ENCODE peak calls at places on chromosomes 13 and 19, in nine cellular contexts. One of them, this sample, is unnamed.

GRCh38 chr13:27920677-27921420 is 1.0 kb downstream of the PDX1 start:
- DNase-seq in stimulated activated CD4-positive, alpha-beta T cell treated with anti-CD3 and anti-CD28 coated beads, Interleukin-15, amount 100 ng/mL, for 1 hour: no peak
- DNase-seq in fibroblast of villous mesenchyme: peak
- DNase-seq in activated T-cell treated with anti-CD3 and anti-CD28 coated beads for 1 hour: no peak
- DNase-seq in activated T-helper 1 cell treated with anti-CD3 and anti-CD28 coated beads, Interleukin-12 subunit alpha, Interleukin-12 subunit beta, Interleukin-2, Interleukin-4 antibody, amounts not matched to agents 30 ng/mL and 10 ng/mL and 1 ng/mL, durations not matched to agents 14 hours and 24 hours and 36 hours: no peak
- DNase-seq in non-pigmented ciliary epithelial cell: no peak
- DNase-seq in dorsolateral prefrontal cortex: no peak
- DNase-seq in M059J: no peak
- DNase-seq in stimulated activated CD8-positive, alpha-beta memory T cell treated with anti-CD3 and anti-CD28 coated beads, Interleukin-4, amount 100 ng/mL, for 24 hours: no peak
- DNase-seq in this sample: peak

GRCh38 chr13:101425623-101426022 is 9.3 kb upstream of the NALCN start:
- DNase-seq in activated T-cell treated with anti-CD3 and anti-CD28 coated beads for 1 hour: no peak
- DNase-seq in dorsolateral prefrontal cortex: no peak
- DNase-seq in non-pigmented ciliary epithelial cell: no peak
- DNase-seq in stimulated activated CD8-positive, alpha-beta memory T cell treated with anti-CD3 and anti-CD28 coated beads, Interleukin-4, amount 100 ng/mL, for 24 hours: no peak
- DNase-seq in activated T-helper 1 cell treated with anti-CD3 and anti-CD28 coated beads, Interleukin-12 subunit alpha, Interleukin-12 subunit beta, Interleukin-2, Interleukin-4 antibody, amounts not matched to agents 30 ng/mL and 10 ng/mL and 1 ng/mL, durations not matched to agents 14 hours and 24 hours and 36 hours: no peak
- DNase-seq in stimulated activated CD4-positive, alpha-beta T cell treated with anti-CD3 and anti-CD28 coated beads, Interleukin-15, amount 100 ng/mL, for 1 hour: no peak
- DNase-seq in fibroblast of villous mesenchyme: no peak
- DNase-seq in M059J: no peak
- DNase-seq in this sample: no peak

GRCh38 chr13:63367522-63368198 is 1952.0 kb upstream of the PCDH20 start:
- DNase-seq in stimulated activated CD8-positive, alpha-beta memory T cell treated with anti-CD3 and anti-CD28 coated beads, Interleukin-4, amount 100 ng/mL, for 24 hours: no peak
- DNase-seq in non-pigmented ciliary epithelial cell: no peak
- DNase-seq in dorsolateral prefrontal cortex: no peak
- DNase-seq in stimulated activated CD4-positive, alpha-beta T cell treated with anti-CD3 and anti-CD28 coated beads, Interleukin-15, amount 100 ng/mL, for 1 hour: no peak
- DNase-seq in fibroblast of villous mesenchyme: no peak
- DNase-seq in activated T-cell treated with anti-CD3 and anti-CD28 coated beads for 1 hour: no peak
- DNase-seq in activated T-helper 1 cell treated with anti-CD3 and anti-CD28 coated beads, Interleukin-12 subunit alpha, Interleukin-12 subunit beta, Interleukin-2, Interleukin-4 antibody, amounts not matched to agents 30 ng/mL and 10 ng/mL and 1 ng/mL, durations not matched to agents 14 hours and 24 hours and 36 hours: no peak
- DNase-seq in M059J: no peak
- DNase-seq in this sample: no peak

GRCh38 chr19:32122258-32122657 is 223.2 kb upstream of the ZNF507 start:
- DNase-seq in M059J: no peak
- DNase-seq in activated T-cell treated with anti-CD3 and anti-CD28 coated beads for 1 hour: no peak
- DNase-seq in stimulated activated CD4-positive, alpha-beta T cell treated with anti-CD3 and anti-CD28 coated beads, Interleukin-15, amount 100 ng/mL, for 1 hour: no peak
- DNase-seq in non-pigmented ciliary epithelial cell: no peak
- DNase-seq in dorsolateral prefrontal cortex: no peak
- DNase-seq in stimulated activated CD8-positive, alpha-beta memory T cell treated with anti-CD3 and anti-CD28 coated beads, Interleukin-4, amount 100 ng/mL, for 24 hours: no peak
- DNase-seq in activated T-helper 1 cell treated with anti-CD3 and anti-CD28 coated beads, Interleukin-12 subunit alpha, Interleukin-12 subunit beta, Interleukin-2, Interleukin-4 antibody, amounts not matched to agents 30 ng/mL and 10 ng/mL and 1 ng/mL, durations not matched to agents 14 hours and 24 hours and 36 hours: no peak
- DNase-seq in fibroblast of villous mesenchyme: no peak
- DNase-seq in this sample: no peak

GRCh38 chr19:6126335-6126974 is 9.0 kb upstream of the ACSBG2 start:
- DNase-seq in dorsolateral prefrontal cortex: no peak
- DNase-seq in activated T-helper 1 cell treated with anti-CD3 and anti-CD28 coated beads, Interleukin-12 subunit alpha, Interleukin-12 subunit beta, Interleukin-2, Interleukin-4 antibody, amounts not matched to agents 30 ng/mL and 10 ng/mL and 1 ng/mL, durations not matched to agents 14 hours and 24 hours and 36 hours: no peak
- DNase-seq in non-pigmented ciliary epithelial cell: no peak
- DNase-seq in activated T-cell treated with anti-CD3 and anti-CD28 coated beads for 1 hour: no peak
- DNase-seq in fibroblast of villous mesenchyme: peak
- DNase-seq in stimulated activated CD8-positive, alpha-beta memory T cell treated with anti-CD3 and anti-CD28 coated beads, Interleukin-4, amount 100 ng/mL, for 24 hours: no peak
- DNase-seq in stimulated activated CD4-positive, alpha-beta T cell treated with anti-CD3 and anti-CD28 coated beads, Interleukin-15, amount 100 ng/mL, for 1 hour: no peak
- DNase-seq in M059J: peak
- DNase-seq in this sample: peak

GRCh38 chr19:29528946-29529645 is 3.3 kb downstream of the VSTM2B start:
- DNase-seq in activated T-cell treated with anti-CD3 and anti-CD28 coated beads for 1 hour: no peak
- DNase-seq in non-pigmented ciliary epithelial cell: no peak
- DNase-seq in stimulated activated CD8-positive, alpha-beta memory T cell treated with anti-CD3 and anti-CD28 coated beads, Interleukin-4, amount 100 ng/mL, for 24 hours: no peak
- DNase-seq in fibroblast of villous mesenchyme: no peak
- DNase-seq in dorsolateral prefrontal cortex: peak
- DNase-seq in stimulated activated CD4-positive, alpha-beta T cell treated with anti-CD3 and anti-CD28 coated beads, Interleukin-15, amount 100 ng/mL, for 1 hour: no peak
- DNase-seq in activated T-helper 1 cell treated with anti-CD3 and anti-CD28 coated beads, Interleukin-12 subunit alpha, Interleukin-12 subunit beta, Interleukin-2, Interleukin-4 antibody, amounts not matched to agents 30 ng/mL and 10 ng/mL and 1 ng/mL, durations not matched to agents 14 hours and 24 hours and 36 hours: no peak
- DNase-seq in M059J: no peak
- DNase-seq in this sample: no peak

GRCh38 chr19:34690372-34690771 is 12.9 kb downstream of the ZNF302 start:
- DNase-seq in fibroblast of villous mesenchyme: no peak
- DNase-seq in activated T-cell treated with anti-CD3 and anti-CD28 coated beads for 1 hour: no peak
- DNase-seq in dorsolateral prefrontal cortex: no peak
- DNase-seq in stimulated activated CD8-positive, alpha-beta memory T cell treated with anti-CD3 and anti-CD28 coated beads, Interleukin-4, amount 100 ng/mL, for 24 hours: no peak
- DNase-seq in non-pigmented ciliary epithelial cell: no peak
- DNase-seq in M059J: no peak
- DNase-seq in activated T-helper 1 cell treated with anti-CD3 and anti-CD28 coated beads, Interleukin-12 subunit alpha, Interleukin-12 subunit beta, Interleukin-2, Interleukin-4 antibody, amounts not matched to agents 30 ng/mL and 10 ng/mL and 1 ng/mL, durations not matched to agents 14 hours and 24 hours and 36 hours: no peak
- DNase-seq in stimulated activated CD4-positive, alpha-beta T cell treated with anti-CD3 and anti-CD28 coated beads, Interleukin-15, amount 100 ng/mL, for 1 hour: no peak
- DNase-seq in this sample: no peak

GRCh38 chr19:4523306-4524110 is 5.2 kb upstream of the PLIN4 start:
- DNase-seq in stimulated activated CD4-positive, alpha-beta T cell treated with anti-CD3 and anti-CD28 coated beads, Interleukin-15, amount 100 ng/mL, for 1 hour: peak
- DNase-seq in dorsolateral prefrontal cortex: no peak
- DNase-seq in activated T-helper 1 cell treated with anti-CD3 and anti-CD28 coated beads, Interleukin-12 subunit alpha, Interleukin-12 subunit beta, Interleukin-2, Interleukin-4 antibody, amounts not matched to agents 30 ng/mL and 10 ng/mL and 1 ng/mL, durations not matched to agents 14 hours and 24 hours and 36 hours: peak
- DNase-seq in M059J: peak
- DNase-seq in fibroblast of villous mesenchyme: peak
- DNase-seq in activated T-cell treated with anti-CD3 and anti-CD28 coated beads for 1 hour: peak
- DNase-seq in stimulated activated CD8-positive, alpha-beta memory T cell treated with anti-CD3 and anti-CD28 coated beads, Interleukin-4, amount 100 ng/mL, for 24 hours: no peak
- DNase-seq in non-pigmented ciliary epithelial cell: no peak
- DNase-seq in this sample: peak

GRCh38 chr13:23321534-23322241 is 111.8 kb downstream of the SACS start:
- DNase-seq in dorsolateral prefrontal cortex: no peak
- DNase-seq in stimulated activated CD4-positive, alpha-beta T cell treated with anti-CD3 and anti-CD28 coated beads, Interleukin-15, amount 100 ng/mL, for 1 hour: no peak
- DNase-seq in non-pigmented ciliary epithelial cell: peak
- DNase-seq in activated T-cell treated with anti-CD3 and anti-CD28 coated beads for 1 hour: no peak
- DNase-seq in M059J: peak
- DNase-seq in fibroblast of villous mesenchyme: peak
- DNase-seq in activated T-helper 1 cell treated with anti-CD3 and anti-CD28 coated beads, Interleukin-12 subunit alpha, Interleukin-12 subunit beta, Interleukin-2, Interleukin-4 antibody, amounts not matched to agents 30 ng/mL and 10 ng/mL and 1 ng/mL, durations not matched to agents 14 hours and 24 hours and 36 hours: peak
- DNase-seq in stimulated activated CD8-positive, alpha-beta memory T cell treated with anti-CD3 and anti-CD28 coated beads, Interleukin-4, amount 100 ng/mL, for 24 hours: no peak
- DNase-seq in this sample: peak

GRCh38 chr19:46372901-46373572 is 26.1 kb downstream of the PPP5C start:
- DNase-seq in non-pigmented ciliary epithelial cell: no peak
- DNase-seq in dorsolateral prefrontal cortex: peak
- DNase-seq in fibroblast of villous mesenchyme: no peak
- DNase-seq in stimulated activated CD8-positive, alpha-beta memory T cell treated with anti-CD3 and anti-CD28 coated beads, Interleukin-4, amount 100 ng/mL, for 24 hours: no peak
- DNase-seq in stimulated activated CD4-positive, alpha-beta T cell treated with anti-CD3 and anti-CD28 coated beads, Interleukin-15, amount 100 ng/mL, for 1 hour: no peak
- DNase-seq in M059J: peak
- DNase-seq in activated T-cell treated with anti-CD3 and anti-CD28 coated beads for 1 hour: no peak
- DNase-seq in activated T-helper 1 cell treated with anti-CD3 and anti-CD28 coated beads, Interleukin-12 subunit alpha, Interleukin-12 subunit beta, Interleukin-2, Interleukin-4 antibody, amounts not matched to agents 30 ng/mL and 10 ng/mL and 1 ng/mL, durations not matched to agents 14 hours and 24 hours and 36 hours: no peak
- DNase-seq in this sample: peak

GRCh38 chr13:107367258-107367657 is 799.3 kb upstream of the ARGLU1 start:
- DNase-seq in M059J: peak
- DNase-seq in stimulated activated CD8-positive, alpha-beta memory T cell treated with anti-CD3 and anti-CD28 coated beads, Interleukin-4, amount 100 ng/mL, for 24 hours: no peak
- DNase-seq in stimulated activated CD4-positive, alpha-beta T cell treated with anti-CD3 and anti-CD28 coated beads, Interleukin-15, amount 100 ng/mL, for 1 hour: no peak
- DNase-seq in dorsolateral prefrontal cortex: no peak
- DNase-seq in non-pigmented ciliary epithelial cell: no peak
- DNase-seq in activated T-helper 1 cell treated with anti-CD3 and anti-CD28 coated beads, Interleukin-12 subunit alpha, Interleukin-12 subunit beta, Interleukin-2, Interleukin-4 antibody, amounts not matched to agents 30 ng/mL and 10 ng/mL and 1 ng/mL, durations not matched to agents 14 hours and 24 hours and 36 hours: no peak
- DNase-seq in activated T-cell treated with anti-CD3 and anti-CD28 coated beads for 1 hour: no peak
- DNase-seq in fibroblast of villous mesenchyme: no peak
- DNase-seq in this sample: no peak

GRCh38 chr13:91572944-91573535 is 174.6 kb downstream of the GPC5 start:
- DNase-seq in dorsolateral prefrontal cortex: no peak
- DNase-seq in stimulated activated CD4-positive, alpha-beta T cell treated with anti-CD3 and anti-CD28 coated beads, Interleukin-15, amount 100 ng/mL, for 1 hour: no peak
- DNase-seq in activated T-helper 1 cell treated with anti-CD3 and anti-CD28 coated beads, Interleukin-12 subunit alpha, Interleukin-12 subunit beta, Interleukin-2, Interleukin-4 antibody, amounts not matched to agents 30 ng/mL and 10 ng/mL and 1 ng/mL, durations not matched to agents 14 hours and 24 hours and 36 hours: no peak
- DNase-seq in non-pigmented ciliary epithelial cell: no peak
- DNase-seq in activated T-cell treated with anti-CD3 and anti-CD28 coated beads for 1 hour: no peak
- DNase-seq in stimulated activated CD8-positive, alpha-beta memory T cell treated with anti-CD3 and anti-CD28 coated beads, Interleukin-4, amount 100 ng/mL, for 24 hours: no peak
- DNase-seq in fibroblast of villous mesenchyme: no peak
- DNase-seq in M059J: no peak
- DNase-seq in this sample: no peak

GRCh38 chr13:35891973-35892441 is 239.2 kb downstream of the DCLK1 start:
- DNase-seq in M059J: peak
- DNase-seq in activated T-helper 1 cell treated with anti-CD3 and anti-CD28 coated beads, Interleukin-12 subunit alpha, Interleukin-12 subunit beta, Interleukin-2, Interleukin-4 antibody, amounts not matched to agents 30 ng/mL and 10 ng/mL and 1 ng/mL, durations not matched to agents 14 hours and 24 hours and 36 hours: no peak
- DNase-seq in stimulated activated CD8-positive, alpha-beta memory T cell treated with anti-CD3 and anti-CD28 coated beads, Interleukin-4, amount 100 ng/mL, for 24 hours: no peak
- DNase-seq in stimulated activated CD4-positive, alpha-beta T cell treated with anti-CD3 and anti-CD28 coated beads, Interleukin-15, amount 100 ng/mL, for 1 hour: no peak
- DNase-seq in fibroblast of villous mesenchyme: no peak
- DNase-seq in dorsolateral prefrontal cortex: no peak
- DNase-seq in activated T-cell treated with anti-CD3 and anti-CD28 coated beads for 1 hour: no peak
- DNase-seq in non-pigmented ciliary epithelial cell: no peak
- DNase-seq in this sample: peak

GRCh38 chr13:75217949-75218348 is 264.0 kb downstream of the TBC1D4 start:
- DNase-seq in activated T-cell treated with anti-CD3 and anti-CD28 coated beads for 1 hour: no peak
- DNase-seq in M059J: peak
- DNase-seq in activated T-helper 1 cell treated with anti-CD3 and anti-CD28 coated beads, Interleukin-12 subunit alpha, Interleukin-12 subunit beta, Interleukin-2, Interleukin-4 antibody, amounts not matched to agents 30 ng/mL and 10 ng/mL and 1 ng/mL, durations not matched to agents 14 hours and 24 hours and 36 hours: no peak
- DNase-seq in non-pigmented ciliary epithelial cell: no peak
- DNase-seq in fibroblast of villous mesenchyme: peak
- DNase-seq in dorsolateral prefrontal cortex: no peak
- DNase-seq in stimulated activated CD4-positive, alpha-beta T cell treated with anti-CD3 and anti-CD28 coated beads, Interleukin-15, amount 100 ng/mL, for 1 hour: no peak
- DNase-seq in stimulated activated CD8-positive, alpha-beta memory T cell treated with anti-CD3 and anti-CD28 coated beads, Interleukin-4, amount 100 ng/mL, for 24 hours: no peak
- DNase-seq in this sample: peak

GRCh38 chr13:40302351-40302750 is 364.1 kb downstream of the FOXO1 start:
- DNase-seq in stimulated activated CD4-positive, alpha-beta T cell treated with anti-CD3 and anti-CD28 coated beads, Interleukin-15, amount 100 ng/mL, for 1 hour: no peak
- DNase-seq in non-pigmented ciliary epithelial cell: no peak
- DNase-seq in M059J: peak
- DNase-seq in activated T-helper 1 cell treated with anti-CD3 and anti-CD28 coated beads, Interleukin-12 subunit alpha, Interleukin-12 subunit beta, Interleukin-2, Interleukin-4 antibody, amounts not matched to agents 30 ng/mL and 10 ng/mL and 1 ng/mL, durations not matched to agents 14 hours and 24 hours and 36 hours: no peak
- DNase-seq in dorsolateral prefrontal cortex: no peak
- DNase-seq in activated T-cell treated with anti-CD3 and anti-CD28 coated beads for 1 hour: no peak
- DNase-seq in stimulated activated CD8-positive, alpha-beta memory T cell treated with anti-CD3 and anti-CD28 coated beads, Interleukin-4, amount 100 ng/mL, for 24 hours: no peak
- DNase-seq in fibroblast of villous mesenchyme: no peak
- DNase-seq in this sample: no peak

GRCh38 chr19:40799558-40800338 is 757 bp downstream of the EGLN2 start:
- DNase-seq in stimulated activated CD4-positive, alpha-beta T cell treated with anti-CD3 and anti-CD28 coated beads, Interleukin-15, amount 100 ng/mL, for 1 hour: no peak
- DNase-seq in M059J: peak
- DNase-seq in fibroblast of villous mesenchyme: peak
- DNase-seq in stimulated activated CD8-positive, alpha-beta memory T cell treated with anti-CD3 and anti-CD28 coated beads, Interleukin-4, amount 100 ng/mL, for 24 hours: no peak
- DNase-seq in dorsolateral prefrontal cortex: no peak
- DNase-seq in activated T-helper 1 cell treated with anti-CD3 and anti-CD28 coated beads, Interleukin-12 subunit alpha, Interleukin-12 subunit beta, Interleukin-2, Interleukin-4 antibody, amounts not matched to agents 30 ng/mL and 10 ng/mL and 1 ng/mL, durations not matched to agents 14 hours and 24 hours and 36 hours: no peak
- DNase-seq in non-pigmented ciliary epithelial cell: no peak
- DNase-seq in activated T-cell treated with anti-CD3 and anti-CD28 coated beads for 1 hour: no peak
- DNase-seq in this sample: peak

GRCh38 chr19:33374406-33374703 is 846 bp downstream of the CEBPG start:
- DNase-seq in non-pigmented ciliary epithelial cell: no peak
- DNase-seq in stimulated activated CD8-positive, alpha-beta memory T cell treated with anti-CD3 and anti-CD28 coated beads, Interleukin-4, amount 100 ng/mL, for 24 hours: no peak
- DNase-seq in M059J: no peak
- DNase-seq in stimulated activated CD4-positive, alpha-beta T cell treated with anti-CD3 and anti-CD28 coated beads, Interleukin-15, amount 100 ng/mL, for 1 hour: no peak
- DNase-seq in dorsolateral prefrontal cortex: no peak
- DNase-seq in fibroblast of villous mesenchyme: peak
- DNase-seq in activated T-cell treated with anti-CD3 and anti-CD28 coated beads for 1 hour: no peak
- DNase-seq in activated T-helper 1 cell treated with anti-CD3 and anti-CD28 coated beads, Interleukin-12 subunit alpha, Interleukin-12 subunit beta, Interleukin-2, Interleukin-4 antibody, amounts not matched to agents 30 ng/mL and 10 ng/mL and 1 ng/mL, durations not matched to agents 14 hours and 24 hours and 36 hours: no peak
- DNase-seq in this sample: peak

GRCh38 chr19:17041994-17042393 is 15.4 kb upstream of the CPAMD8 start:
- DNase-seq in stimulated activated CD4-positive, alpha-beta T cell treated with anti-CD3 and anti-CD28 coated beads, Interleukin-15, amount 100 ng/mL, for 1 hour: no peak
- DNase-seq in activated T-helper 1 cell treated with anti-CD3 and anti-CD28 coated beads, Interleukin-12 subunit alpha, Interleukin-12 subunit beta, Interleukin-2, Interleukin-4 antibody, amounts not matched to agents 30 ng/mL and 10 ng/mL and 1 ng/mL, durations not matched to agents 14 hours and 24 hours and 36 hours: no peak
- DNase-seq in stimulated activated CD8-positive, alpha-beta memory T cell treated with anti-CD3 and anti-CD28 coated beads, Interleukin-4, amount 100 ng/mL, for 24 hours: no peak
- DNase-seq in M059J: no peak
- DNase-seq in fibroblast of villous mesenchyme: peak
- DNase-seq in dorsolateral prefrontal cortex: no peak
- DNase-seq in activated T-cell treated with anti-CD3 and anti-CD28 coated beads for 1 hour: no peak
- DNase-seq in non-pigmented ciliary epithelial cell: no peak
- DNase-seq in this sample: peak

GRCh38 chr19:42280761-42281174 is 11.7 kb downstream of the CIC start:
- DNase-seq in stimulated activated CD4-positive, alpha-beta T cell treated with anti-CD3 and anti-CD28 coated beads, Interleukin-15, amount 100 ng/mL, for 1 hour: peak
- DNase-seq in activated T-helper 1 cell treated with anti-CD3 and anti-CD28 coated beads, Interleukin-12 subunit alpha, Interleukin-12 subunit beta, Interleukin-2, Interleukin-4 antibody, amounts not matched to agents 30 ng/mL and 10 ng/mL and 1 ng/mL, durations not matched to agents 14 hours and 24 hours and 36 hours: no peak
- DNase-seq in non-pigmented ciliary epithelial cell: no peak
- DNase-seq in dorsolateral prefrontal cortex: peak
- DNase-seq in activated T-cell treated with anti-CD3 and anti-CD28 coated beads for 1 hour: no peak
- DNase-seq in stimulated activated CD8-positive, alpha-beta memory T cell treated with anti-CD3 and anti-CD28 coated beads, Interleukin-4, amount 100 ng/mL, for 24 hours: no peak
- DNase-seq in fibroblast of villous mesenchyme: peak
- DNase-seq in M059J: peak
- DNase-seq in this sample: no peak

GRCh38 chr13:22081430-22081829 is 410.6 kb downstream of the FGF9 start:
- DNase-seq in activated T-helper 1 cell treated with anti-CD3 and anti-CD28 coated beads, Interleukin-12 subunit alpha, Interleukin-12 subunit beta, Interleukin-2, Interleukin-4 antibody, amounts not matched to agents 30 ng/mL and 10 ng/mL and 1 ng/mL, durations not matched to agents 14 hours and 24 hours and 36 hours: no peak
- DNase-seq in fibroblast of villous mesenchyme: no peak
- DNase-seq in activated T-cell treated with anti-CD3 and anti-CD28 coated beads for 1 hour: no peak
- DNase-seq in stimulated activated CD4-positive, alpha-beta T cell treated with anti-CD3 and anti-CD28 coated beads, Interleukin-15, amount 100 ng/mL, for 1 hour: no peak
- DNase-seq in stimulated activated CD8-positive, alpha-beta memory T cell treated with anti-CD3 and anti-CD28 coated beads, Interleukin-4, amount 100 ng/mL, for 24 hours: no peak
- DNase-seq in M059J: no peak
- DNase-seq in dorsolateral prefrontal cortex: no peak
- DNase-seq in non-pigmented ciliary epithelial cell: no peak
- DNase-seq in this sample: no peak

GRCh38 chr13:48645845-48646244 is 7.9 kb upstream of the CYSLTR2 start:
- DNase-seq in stimulated activated CD8-positive, alpha-beta memory T cell treated with anti-CD3 and anti-CD28 coated beads, Interleukin-4, amount 100 ng/mL, for 24 hours: no peak
- DNase-seq in fibroblast of villous mesenchyme: no peak
- DNase-seq in stimulated activated CD4-positive, alpha-beta T cell treated with anti-CD3 and anti-CD28 coated beads, Interleukin-15, amount 100 ng/mL, for 1 hour: no peak
- DNase-seq in activated T-cell treated with anti-CD3 and anti-CD28 coated beads for 1 hour: no peak
- DNase-seq in M059J: no peak
- DNase-seq in dorsolateral prefrontal cortex: no peak
- DNase-seq in non-pigmented ciliary epithelial cell: no peak
- DNase-seq in activated T-helper 1 cell treated with anti-CD3 and anti-CD28 coated beads, Interleukin-12 subunit alpha, Interleukin-12 subunit beta, Interleukin-2, Interleukin-4 antibody, amounts not matched to agents 30 ng/mL and 10 ng/mL and 1 ng/mL, durations not matched to agents 14 hours and 24 hours and 36 hours: no peak
- DNase-seq in this sample: no peak

GRCh38 chr13:66483712-66484111 is 746.4 kb downstream of the PCDH9 start:
- DNase-seq in fibroblast of villous mesenchyme: no peak
- DNase-seq in stimulated activated CD4-positive, alpha-beta T cell treated with anti-CD3 and anti-CD28 coated beads, Interleukin-15, amount 100 ng/mL, for 1 hour: no peak
- DNase-seq in non-pigmented ciliary epithelial cell: no peak
- DNase-seq in dorsolateral prefrontal cortex: no peak
- DNase-seq in M059J: no peak
- DNase-seq in activated T-cell treated with anti-CD3 and anti-CD28 coated beads for 1 hour: no peak
- DNase-seq in stimulated activated CD8-positive, alpha-beta memory T cell treated with anti-CD3 and anti-CD28 coated beads, Interleukin-4, amount 100 ng/mL, for 24 hours: no peak
- DNase-seq in activated T-helper 1 cell treated with anti-CD3 and anti-CD28 coated beads, Interleukin-12 subunit alpha, Interleukin-12 subunit beta, Interleukin-2, Interleukin-4 antibody, amounts not matched to agents 30 ng/mL and 10 ng/mL and 1 ng/mL, durations not matched to agents 14 hours and 24 hours and 36 hours: no peak
- DNase-seq in this sample: no peak

GRCh38 chr19:2058570-2059421 is 7.8 kb upstream of the MKNK2 start:
- DNase-seq in dorsolateral prefrontal cortex: no peak
- DNase-seq in non-pigmented ciliary epithelial cell: no peak
- DNase-seq in M059J: no peak
- DNase-seq in activated T-helper 1 cell treated with anti-CD3 and anti-CD28 coated beads, Interleukin-12 subunit alpha, Interleukin-12 subunit beta, Interleukin-2, Interleukin-4 antibody, amounts not matched to agents 30 ng/mL and 10 ng/mL and 1 ng/mL, durations not matched to agents 14 hours and 24 hours and 36 hours: no peak
- DNase-seq in activated T-cell treated with anti-CD3 and anti-CD28 coated beads for 1 hour: no peak
- DNase-seq in stimulated activated CD4-positive, alpha-beta T cell treated with anti-CD3 and anti-CD28 coated beads, Interleukin-15, amount 100 ng/mL, for 1 hour: no peak
- DNase-seq in fibroblast of villous mesenchyme: no peak
- DNase-seq in stimulated activated CD8-positive, alpha-beta memory T cell treated with anti-CD3 and anti-CD28 coated beads, Interleukin-4, amount 100 ng/mL, for 24 hours: no peak
- DNase-seq in this sample: no peak

This sample was measured in choroid plexus epithelial cell.